ENCODE peak calls at places on chromosomes 4 and X, in six cellular contexts. M is H1, O is HepG2, J is GM12892, E is K562, X is GM12878. T is an unnamed sample.

GRCh38 chr4:87839309-87839946 is 6.7 kb downstream of the MEPE start:
- DNase-seq in M (no peak), O (no peak), J (no peak), E (peak; percentile 31), X (no peak), T (no peak)

GRCh38 chr4:22607382-22607781 is 85.4 kb upstream of the GBA3 start:
- DNase-seq in M (no peak), O (peak; percentile 35), J (no peak), E (no peak), X (no peak), T (no peak)

GRCh38 chr4:90165883-90166282 is 38.7 kb downstream of the CCSER1 start:
- DNase-seq in M (no peak), O (no peak), J (no peak), E (no peak), X (peak; percentile 25), T (no peak)

GRCh38 chr4:3640587-3640962 is 108.4 kb upstream of the LRPAP1 start:
- DNase-seq in M (no peak), O (no peak), J (no peak), E (peak; percentile 30), X (no peak), T (no peak)

GRCh38 chrX:83022020-83022419 is 486.1 kb upstream of the POU3F4 start:
- DNase-seq in M (no peak), O (no peak), J (no peak), E (no peak), X (no peak), T (no peak)

GRCh38 chrX:46220822-46221221 is 324.4 kb downstream of the ZNF674 start:
- DNase-seq in M (no peak), O (peak; percentile 18), J (no peak), E (no peak), X (no peak), T (no peak)

GRCh38 chr4:2932561-2932950 is 30.6 kb downstream of the NOP14 start:
- DNase-seq in M (no peak), O (no peak), J (no peak), E (no peak), X (no peak), T (no peak)

GRCh38 chr4:153079824-153080486 is 124.3 kb upstream of the TRIM2 start:
- DNase-seq in M (no peak), O (no peak), J (no peak), E (no peak), X (no peak), T (no peak)

GRCh38 chr4:82866706-82867385 is 24.1 kb downstream of the SEC31A start:
- DNase-seq in M (no peak), O (no peak), J (no peak), E (no peak), X (no peak), T (no peak)

GRCh38 chrX:12894074-12894691 is 12.2 kb upstream of the TLR8 start:
- DNase-seq in M (no peak), O (peak; percentile 28), J (no peak), E (peak; percentile 27), X (no peak), T (no peak)

GRCh38 chr4:88219099-88219498 is 60.7 kb upstream of the ABCG2 start:
- DNase-seq in M (no peak), O (peak; percentile 30), J (peak; percentile 13), E (peak; percentile 30), X (no peak), T (no peak)

GRCh38 chrX:2677764-2678163 is 13.3 kb upstream of the CD99 start:
- DNase-seq in M (no peak), O (no peak), J (no peak), E (peak; percentile 31), X (no peak), T (no peak)

GRCh38 chr4:21898101-21898500 is 50.5 kb downstream of the KCNIP4 start:
- DNase-seq in M (no peak), O (no peak), J (no peak), E (no peak), X (no peak), T (no peak)

GRCh38 chr4:142380052-142380598 is 466.0 kb downstream of the INPP4B start:
- DNase-seq in M (no peak), O (no peak), J (no peak), E (no peak), X (no peak), T (no peak)

GRCh38 chr4:3310301-3311094 is 17.7 kb downstream of the RGS12 start:
- DNase-seq in M (no peak), O (no peak), J (no peak), E (no peak), X (no peak), T (no peak)

GRCh38 chr4:38803833-38804653 is 548 bp downstream of the TLR1 start:
- DNase-seq in M (no peak), O (no peak), J (no peak), E (no peak), X (peak; percentile 99), T (no peak)

GRCh38 chrX:13520931-13521330 is 48.5 kb upstream of the EGFL6 start:
- DNase-seq in M (no peak), O (no peak), J (no peak), E (no peak), X (no peak), T (no peak)

GRCh38 chr4:165330071-165330470 is 2.6 kb downstream of the MSMO1 start:
- DNase-seq in M (no peak), O (no peak), J (no peak), E (no peak), X (no peak), T (no peak)

GRCh38 chr4:135732448-135732847 is 1530.9 kb upstream of the PABPC4L start:
- DNase-seq in M (no peak), O (no peak), J (no peak), E (no peak), X (no peak), T (no peak)

GRCh38 chrX:107666931-107667330 is 38.6 kb downstream of the PRPS1 start:
- DNase-seq in M (no peak), O (no peak), J (no peak), E (no peak), X (no peak), T (no peak)

GRCh38 chr4:159150838-159151390 is 48.0 kb downstream of the RAPGEF2 start:
- DNase-seq in M (no peak), O (no peak), J (no peak), E (peak; percentile 78), X (no peak), T (no peak)

GRCh38 chrX:7347465-7347864 is 199.5 kb upstream of the PUDP start:
- DNase-seq in M (no peak), O (no peak), J (no peak), E (no peak), X (no peak), T (no peak)

GRCh38 chr4:19130836-19131235 is 1109.3 kb upstream of the LCORL start:
- DNase-seq in M (no peak), O (no peak), J (no peak), E (no peak), X (no peak), T (no peak)

GRCh38 chrX:70089575-70090297 is 27.5 kb downstream of the OTUD6A start:
- DNase-seq in M (no peak), O (no peak), J (no peak), E (no peak), X (no peak), T (no peak)

GRCh38 chrX:48490661-48491060 is 14.7 kb downstream of the FTSJ1 start:
- DNase-seq in M (no peak), O (no peak), J (no peak), E (no peak), X (no peak), T (no peak)

GRCh38 chrX:37640142-37640541 is 45.4 kb upstream of the XK start:
- DNase-seq in M (no peak), O (no peak), J (no peak), E (no peak), X (no peak), T (no peak)

GRCh38 chrX:54452920-54453319 is 12.7 kb downstream of the TSR2 start:
- DNase-seq in M (no peak), O (peak; percentile 27), J (no peak), E (peak; percentile 40), X (no peak), T (no peak)

GRCh38 chrX:15680401-15680800 is 15.8 kb upstream of the CLTRN start:
- DNase-seq in M (no peak), O (no peak), J (no peak), E (peak; percentile 23), X (no peak), T (no peak)

GRCh38 chrX:39513836-39514235 is 583.9 kb downstream of the BCOR start:
- DNase-seq in M (no peak), O (no peak), J (no peak), E (no peak), X (no peak), T (no peak)
- TF ChIP-seq TAF1 in M (no peak), O (no peak), J (no peak), E (no peak), X (no peak), T (no peak)

DNA sequence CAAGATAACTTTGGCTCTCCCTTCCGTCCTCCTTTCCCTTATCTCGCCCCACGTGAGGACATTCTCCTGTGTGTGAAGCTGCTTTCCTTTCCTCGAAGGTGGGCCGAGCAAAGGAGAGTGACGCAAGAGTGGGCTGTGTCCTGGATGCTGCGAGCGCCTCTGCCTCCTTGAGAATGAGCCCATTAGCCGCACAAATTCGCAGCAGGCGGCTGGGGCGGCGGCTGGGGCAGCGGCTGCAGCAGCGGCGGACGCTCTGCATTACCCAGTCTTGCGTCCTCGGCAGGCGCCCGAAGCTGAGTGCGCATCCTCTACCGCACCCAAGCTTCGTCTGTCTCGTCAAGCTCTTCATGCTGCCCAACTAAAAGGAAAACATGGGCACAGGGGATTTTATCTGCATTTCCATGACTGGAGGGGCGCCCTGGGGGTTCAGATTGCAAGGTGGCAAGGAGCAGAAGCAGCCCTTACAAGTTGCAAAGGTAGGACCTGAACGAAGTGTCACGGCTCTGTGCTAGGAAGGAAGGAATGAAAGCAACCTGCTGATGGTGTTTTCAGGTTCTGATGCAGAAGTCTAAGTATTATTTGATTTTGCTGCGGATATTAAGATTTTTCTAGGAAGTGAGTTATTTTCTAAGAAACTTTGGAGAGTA is at the start of gene SYNPO2:
- DNase-seq in M (peak; percentile 85), O (no peak), J (peak; percentile 9), E (no peak), X (no peak), T (peak; percentile 21)
- TF ChIP-seq POLR2A in M (peak; percentile 32), O (no peak), J (no peak), E (no peak), X (no peak), T (no peak)

GRCh38 chrX:27600686-27601085 is 10.5 kb downstream of the DCAF8L2 start:
- DNase-seq in M (no peak), O (no peak), J (no peak), E (no peak), X (no peak), T (no peak)
- TF ChIP-seq TAF1 in M (no peak), O (no peak), J (no peak), E (no peak), X (no peak), T (no peak)

GRCh38 chr4:185810746-185811508 is 1.1 kb downstream of the SORBS2 start:
- DNase-seq in M (no peak), O (peak; percentile 97), J (no peak), E (no peak), X (no peak), T (no peak)

GRCh38 chr4:185813133-185813532 is 1.1 kb upstream of the SORBS2 start:
- DNase-seq in M (no peak), O (peak; percentile 29), J (no peak), E (no peak), X (no peak), T (no peak)

GRCh38 chr4:185817403-185817818 is 5.4 kb upstream of the SORBS2 start:
- DNase-seq in M (no peak), O (peak; percentile 45), J (no peak), E (no peak), X (no peak), T (no peak)

GRCh38 chr4:185809517-185810071 is 2.4 kb downstream of the SORBS2 start:
- DNase-seq in M (no peak), O (no peak), J (no peak), E (no peak), X (no peak), T (no peak)

GRCh38 chr4:185811509-185812364 is at the start of gene SORBS2:
- DNase-seq in M (no peak), O (peak; percentile 81), J (peak; percentile 42), E (no peak), X (peak; percentile 56), T (peak; percentile 37)
- TF ChIP-seq POLR2A in M (no peak), O (no peak), J (peak; percentile 34), E (no peak), X (no peak), T (no peak)

T was measured in GM12891.